ENCODE peak calls at places on chromosomes 6 and 20, in four cellular contexts. One of them, this sample, is unnamed.

GRCh38 chr6:150686566-150686965 is 86.9 kb downstream of the PLEKHG1 start:
- DNase-seq in GM06990: no peak
- DNase-seq in GM12865: no peak
- DNase-seq in heart right ventricle: no peak
- DNase-seq in this sample: no peak

GRCh38 chr20:24411003-24411402 is 58.4 kb upstream of the SYNDIG1 start:
- DNase-seq in GM06990: no peak
- DNase-seq in GM12865: no peak
- DNase-seq in heart right ventricle: no peak
- DNase-seq in this sample: no peak

GRCh38 chr6:36947570-36948351 is 6.8 kb upstream of the PI16 start:
- DNase-seq in GM06990: no peak
- DNase-seq in GM12865: no peak
- DNase-seq in heart right ventricle: no peak
- DNase-seq in this sample: no peak

GRCh38 chr20:48683467-48684175 is 144.2 kb downstream of the PREX1 start:
- DNase-seq in GM06990: no peak
- DNase-seq in GM12865: no peak
- DNase-seq in heart right ventricle: no peak
- DNase-seq in this sample: no peak

GRCh38 chr6:33329058-33329457 is 11.5 kb upstream of the ZBTB22 start:
- DNase-seq in GM06990: no peak
- DNase-seq in GM12865: no peak
- DNase-seq in heart right ventricle: no peak
- DNase-seq in this sample: no peak

GRCh38 chr20:50308166-50308512 is 117.5 kb downstream of the CEBPB start:
- DNase-seq in GM06990: no peak
- DNase-seq in GM12865: no peak
- DNase-seq in heart right ventricle: no peak
- DNase-seq in this sample: no peak

GRCh38 chr6:1464796-1465348 is 75.5 kb downstream of the FOXF2 start:
- DNase-seq in GM06990: no peak
- DNase-seq in GM12865: no peak
- DNase-seq in heart right ventricle: no peak
- DNase-seq in this sample: no peak

GRCh38 chr6:63496388-63496804 is 75.9 kb upstream of the LOC128125822 start:
- DNase-seq in GM06990: no peak
- DNase-seq in GM12865: no peak
- DNase-seq in heart right ventricle: no peak
- DNase-seq in this sample: no peak

GRCh38 chr6:26272171-26272631 is 92.8 kb upstream of the BTN3A2 start:
- DNase-seq in GM06990: peak; percentile 79
- DNase-seq in GM12865: peak; percentile 76
- DNase-seq in heart right ventricle: peak; percentile 48
- DNase-seq in this sample: no peak

GRCh38 chr6:127349980-127350379 is 6.6 kb upstream of the ECHDC1 start:
- DNase-seq in GM06990: no peak
- DNase-seq in GM12865: no peak
- DNase-seq in heart right ventricle: no peak
- DNase-seq in this sample: no peak

GRCh38 chr20:64138276-64138815 is 25.9 kb upstream of the MYT1 start:
- DNase-seq in GM06990: no peak
- DNase-seq in GM12865: no peak
- DNase-seq in heart right ventricle: no peak
- DNase-seq in this sample: no peak

GRCh38 chr20:63518946-63519764 is 1.4 kb upstream of the PPDPF start:
- DNase-seq in GM06990: peak; percentile 14
- DNase-seq in GM12865: peak; percentile 1
- DNase-seq in heart right ventricle: peak; percentile 25
- DNase-seq in this sample: no peak

GRCh38 chr20:12293900-12294299 is 376.2 kb downstream of the BTBD3 start:
- DNase-seq in GM06990: no peak
- DNase-seq in GM12865: no peak
- DNase-seq in heart right ventricle: no peak
- DNase-seq in this sample: no peak

DNA sequence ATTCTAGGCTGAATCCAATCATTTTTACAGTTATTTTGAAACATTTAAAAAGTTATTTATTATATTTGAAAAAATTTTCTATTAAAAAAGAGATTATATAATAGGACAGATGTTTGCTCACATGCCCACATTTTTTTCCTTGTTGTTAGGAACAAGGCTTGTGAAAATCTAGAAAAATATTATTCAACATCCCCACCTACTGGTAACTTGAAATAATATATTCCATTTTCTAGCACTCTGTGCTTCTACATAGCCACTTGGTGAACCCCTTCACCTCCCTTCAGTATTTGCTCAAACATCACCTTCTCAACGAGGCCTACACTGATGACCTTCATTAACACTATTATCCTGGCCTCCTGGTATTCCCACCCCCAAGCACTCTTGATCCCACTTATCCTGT is 18.4 kb upstream of the GPRC6A start:
- DNase-seq in GM06990: peak; percentile 16
- DNase-seq in GM12865: peak; percentile 16
- DNase-seq in heart right ventricle: no peak
- DNase-seq in this sample: no peak
- TF ChIP-seq CTCF in GM06990: peak; percentile 23
- TF ChIP-seq CTCF in GM12865: peak; percentile 18
- TF ChIP-seq CTCF in heart right ventricle: no peak
- TF ChIP-seq CTCF in this sample: no peak

GRCh38 chr6:331622-332521 is 39.6 kb downstream of the DUSP22 start:
- DNase-seq in GM06990: peak; percentile 73
- DNase-seq in GM12865: peak; percentile 91
- DNase-seq in heart right ventricle: no peak
- DNase-seq in this sample: peak; percentile 89
- H3K4me3 ChIP-seq in GM06990: peak overlapping the region; percentile 31
- H3K4me3 ChIP-seq in GM12865: peak overlapping the region; percentile 3
- H3K4me3 ChIP-seq in heart right ventricle: no peak overlapping the region
- H3K4me3 ChIP-seq in this sample: peak overlapping the region; percentile 9

GRCh38 chr20:53599910-53600632 is 6.4 kb upstream of the ZNF217 start:
- DNase-seq in GM06990: no peak
- DNase-seq in GM12865: no peak
- DNase-seq in heart right ventricle: no peak
- DNase-seq in this sample: no peak

GRCh38 chr20:53599378-53599777 is 5.7 kb upstream of the ZNF217 start:
- DNase-seq in GM06990: no peak
- DNase-seq in GM12865: no peak
- DNase-seq in heart right ventricle: no peak
- DNase-seq in this sample: no peak

GRCh38 chr20:53598140-53599038 is 4.8 kb upstream of the ZNF217 start:
- DNase-seq in GM06990: no peak
- DNase-seq in GM12865: peak; percentile 63
- DNase-seq in heart right ventricle: no peak
- DNase-seq in this sample: no peak

GRCh38 chr20:53597521-53598120 is 4.0 kb upstream of the ZNF217 start:
- DNase-seq in GM06990: no peak
- DNase-seq in GM12865: no peak
- DNase-seq in heart right ventricle: no peak
- DNase-seq in this sample: no peak

DNA sequence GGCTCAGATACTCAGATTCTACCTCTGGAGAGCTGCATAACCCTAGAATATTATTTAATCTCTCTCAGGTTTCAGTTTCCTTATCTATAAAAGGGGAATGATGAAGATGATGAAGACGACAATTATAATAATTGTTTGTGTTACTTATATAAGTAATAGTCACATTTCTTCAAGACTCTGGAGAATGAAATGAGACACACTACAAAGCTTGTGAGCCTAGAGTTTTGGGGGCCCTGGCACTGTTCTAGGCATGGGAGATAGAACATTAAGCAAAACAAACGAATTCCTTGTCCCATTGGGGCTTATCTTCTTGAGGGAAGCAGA is 5.4 kb upstream of the ZNF217 start:
- DNase-seq in GM06990: no peak
- DNase-seq in GM12865: no peak
- DNase-seq in heart right ventricle: no peak
- DNase-seq in this sample: no peak
- TF ChIP-seq CTCF in GM06990: no peak
- TF ChIP-seq CTCF in GM12865: no peak
- TF ChIP-seq CTCF in heart right ventricle: no peak
- TF ChIP-seq CTCF in this sample: no peak

GRCh38 chr20:19970256-19970765 is 46.9 kb upstream of the NAA20 start:
- DNase-seq in GM06990: no peak
- DNase-seq in GM12865: no peak
- DNase-seq in heart right ventricle: no peak
- DNase-seq in this sample: no peak
- H3K4me3 ChIP-seq in GM06990: no peak overlapping the region
- H3K4me3 ChIP-seq in GM12865: no peak overlapping the region
- H3K4me3 ChIP-seq in heart right ventricle: no peak overlapping the region
- H3K4me3 ChIP-seq in this sample: no peak overlapping the region

GRCh38 chr6:14983599-14984296 is 262.1 kb upstream of the JARID2 start:
- DNase-seq in GM06990: no peak
- DNase-seq in GM12865: no peak
- DNase-seq in heart right ventricle: no peak
- DNase-seq in this sample: no peak

GRCh38 chr6:14985366-14985765 is 260.5 kb upstream of the JARID2 start:
- DNase-seq in GM06990: no peak
- DNase-seq in GM12865: no peak
- DNase-seq in heart right ventricle: no peak
- DNase-seq in this sample: no peak

GRCh38 chr6:14984454-14984853 is 261.4 kb upstream of the JARID2 start:
- DNase-seq in GM06990: no peak
- DNase-seq in GM12865: no peak
- DNase-seq in heart right ventricle: no peak
- DNase-seq in this sample: no peak

GRCh38 chr6:14977747-14978382 is 268.0 kb upstream of the JARID2 start:
- DNase-seq in GM06990: no peak
- DNase-seq in GM12865: no peak
- DNase-seq in heart right ventricle: no peak
- DNase-seq in this sample: no peak

DNA sequence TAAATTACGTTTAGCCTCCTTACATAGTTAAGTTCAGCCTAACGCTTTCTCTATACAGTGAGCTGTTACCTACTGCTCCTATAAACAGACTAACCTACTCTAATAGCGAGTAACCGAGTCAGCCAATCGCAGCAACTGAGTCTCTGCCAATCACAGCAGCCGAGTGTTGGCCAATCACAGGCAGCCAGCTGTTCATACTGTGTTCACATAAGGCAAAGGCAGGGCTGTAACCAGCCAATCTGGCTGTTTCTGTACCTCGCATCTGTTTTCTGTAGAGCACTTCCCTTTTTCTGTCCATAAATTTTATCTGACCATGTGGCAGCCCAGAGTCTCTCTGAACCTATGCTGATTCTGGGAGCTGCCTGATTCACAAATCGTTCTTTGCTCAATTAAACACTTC is 263.9 kb upstream of the JARID2 start:
- DNase-seq in GM06990: no peak
- DNase-seq in GM12865: no peak
- DNase-seq in heart right ventricle: no peak
- DNase-seq in this sample: no peak
- TF ChIP-seq CTCF in GM06990: no peak
- TF ChIP-seq CTCF in GM12865: no peak
- TF ChIP-seq CTCF in heart right ventricle: no peak
- TF ChIP-seq CTCF in this sample: no peak

GRCh38 chr6:169144356-169144755 is 109.3 kb downstream of the THBS2 start:
- DNase-seq in GM06990: no peak
- DNase-seq in GM12865: no peak
- DNase-seq in heart right ventricle: no peak
- DNase-seq in this sample: no peak

GRCh38 chr6:169140986-169141495 is 112.6 kb downstream of the THBS2 start:
- DNase-seq in GM06990: no peak
- DNase-seq in GM12865: no peak
- DNase-seq in heart right ventricle: no peak
- DNase-seq in this sample: no peak

GRCh38 chr6:169141706-169142705 is 111.6 kb downstream of the THBS2 start:
- DNase-seq in GM06990: no peak
- DNase-seq in GM12865: no peak
- DNase-seq in heart right ventricle: peak; percentile 65
- DNase-seq in this sample: no peak

GRCh38 chr6:169139179-169139971 is 114.3 kb downstream of the THBS2 start:
- DNase-seq in GM06990: no peak
- DNase-seq in GM12865: no peak
- DNase-seq in heart right ventricle: no peak
- DNase-seq in this sample: no peak
- H3K4me3 ChIP-seq in GM06990: no peak overlapping the region
- H3K4me3 ChIP-seq in GM12865: no peak overlapping the region
- H3K4me3 ChIP-seq in heart right ventricle: no peak overlapping the region
- H3K4me3 ChIP-seq in this sample: no peak overlapping the region

GRCh38 chr6:12895721-12896120 is 179.2 kb downstream of the PHACTR1 start:
- DNase-seq in GM06990: no peak
- DNase-seq in GM12865: no peak
- DNase-seq in heart right ventricle: no peak
- DNase-seq in this sample: no peak

GRCh38 chr6:12890171-12890790 is 173.7 kb downstream of the PHACTR1 start:
- DNase-seq in GM06990: no peak
- DNase-seq in GM12865: peak; percentile 39
- DNase-seq in heart right ventricle: no peak
- DNase-seq in this sample: no peak

GRCh38 chr6:12892201-12892600 is 175.6 kb downstream of the PHACTR1 start:
- DNase-seq in GM06990: no peak
- DNase-seq in GM12865: no peak
- DNase-seq in heart right ventricle: no peak
- DNase-seq in this sample: no peak

GRCh38 chr6:12886961-12887775 is 170.6 kb downstream of the PHACTR1 start:
- DNase-seq in GM06990: no peak
- DNase-seq in GM12865: no peak
- DNase-seq in heart right ventricle: no peak
- DNase-seq in this sample: no peak

GRCh38 chr6:12891595-12891994 is 175.0 kb downstream of the PHACTR1 start:
- DNase-seq in GM06990: no peak
- DNase-seq in GM12865: no peak
- DNase-seq in heart right ventricle: no peak
- DNase-seq in this sample: no peak
- TF ChIP-seq CTCF in GM06990: no peak
- TF ChIP-seq CTCF in GM12865: no peak
- TF ChIP-seq CTCF in heart right ventricle: no peak
- TF ChIP-seq CTCF in this sample: no peak

This sample was measured in GM12864.